ENCODE peak calls at places on chromosomes 6 and 20, in seven cellular contexts. One of them, this sample, is unnamed. For H3K4me1, the result is how much of the 10 kb centered on the place peaks cover.

GRCh38 chr6:46528956-46529750 is 37.9 kb upstream of the RCAN2 start:
- DNase-seq in upper lobe of left lung: no peak
- DNase-seq in stomach: no peak
- DNase-seq in A549: no peak
- DNase-seq in GM12878: no peak
- DNase-seq in sigmoid colon: no peak
- DNase-seq in tibial nerve: no peak
- DNase-seq in this sample: no peak

GRCh38 chr6:148110925-148111324 is 231.7 kb upstream of the SASH1 start:
- DNase-seq in upper lobe of left lung: no peak
- DNase-seq in stomach: no peak
- DNase-seq in A549: no peak
- DNase-seq in GM12878: no peak
- DNase-seq in sigmoid colon: no peak
- DNase-seq in tibial nerve: no peak
- DNase-seq in this sample: no peak

GRCh38 chr6:1792989-1793388 is 183.3 kb downstream of the FOXC1 start:
- DNase-seq in upper lobe of left lung: no peak
- DNase-seq in stomach: no peak
- DNase-seq in A549: peak
- DNase-seq in GM12878: no peak
- DNase-seq in sigmoid colon: no peak
- DNase-seq in tibial nerve: no peak
- DNase-seq in this sample: no peak

GRCh38 chr20:23084845-23085355 is 1.2 kb downstream of the CD93 start:
- DNase-seq in upper lobe of left lung: no peak
- DNase-seq in stomach: no peak
- DNase-seq in A549: no peak
- DNase-seq in GM12878: no peak
- DNase-seq in sigmoid colon: no peak
- DNase-seq in tibial nerve: no peak
- DNase-seq in this sample: no peak

GRCh38 chr20:11229772-11230171 is 556.0 kb upstream of the JAG1 start:
- DNase-seq in upper lobe of left lung: peak
- DNase-seq in stomach: peak
- DNase-seq in A549: peak
- DNase-seq in GM12878: no peak
- DNase-seq in sigmoid colon: no peak
- DNase-seq in tibial nerve: peak
- DNase-seq in this sample: peak

GRCh38 chr6:84618046-84618752 is 146.2 kb downstream of the TBX18 start:
- DNase-seq in upper lobe of left lung: no peak
- DNase-seq in stomach: no peak
- DNase-seq in A549: no peak
- DNase-seq in GM12878: no peak
- DNase-seq in sigmoid colon: no peak
- DNase-seq in tibial nerve: no peak
- DNase-seq in this sample: no peak

GRCh38 chr6:102841055-102841454 is 1447.5 kb downstream of the GRIK2 start:
- DNase-seq in upper lobe of left lung: no peak
- DNase-seq in stomach: no peak
- DNase-seq in A549: no peak
- DNase-seq in GM12878: no peak
- DNase-seq in sigmoid colon: no peak
- DNase-seq in tibial nerve: no peak
- DNase-seq in this sample: no peak

GRCh38 chr6:109791301-109791700 is 100.2 kb downstream of the FIG4 start:
- DNase-seq in upper lobe of left lung: no peak
- DNase-seq in stomach: no peak
- DNase-seq in A549: no peak
- DNase-seq in GM12878: no peak
- DNase-seq in sigmoid colon: no peak
- DNase-seq in tibial nerve: no peak
- DNase-seq in this sample: no peak

GRCh38 chr6:19337103-19337502 is 500.1 kb upstream of the ID4 start:
- DNase-seq in upper lobe of left lung: no peak
- DNase-seq in stomach: no peak
- DNase-seq in A549: no peak
- DNase-seq in GM12878: no peak
- DNase-seq in sigmoid colon: no peak
- DNase-seq in tibial nerve: no peak
- DNase-seq in this sample: no peak

GRCh38 chr6:138287144-138287955 is 69.1 kb upstream of the PBOV1 start:
- DNase-seq in upper lobe of left lung: peak
- DNase-seq in stomach: peak
- DNase-seq in A549: peak
- DNase-seq in GM12878: no peak
- DNase-seq in sigmoid colon: no peak
- DNase-seq in tibial nerve: no peak
- DNase-seq in this sample: no peak

GRCh38 chr6:15509335-15509933 is 153.4 kb downstream of the DTNBP1 start:
- DNase-seq in upper lobe of left lung: no peak
- DNase-seq in stomach: no peak
- DNase-seq in A549: no peak
- DNase-seq in GM12878: no peak
- DNase-seq in sigmoid colon: no peak
- DNase-seq in tibial nerve: no peak
- DNase-seq in this sample: peak

GRCh38 chr6:132598473-132598872 is 8.9 kb upstream of the TAAR5 start:
- DNase-seq in upper lobe of left lung: no peak
- DNase-seq in stomach: no peak
- DNase-seq in A549: peak
- DNase-seq in GM12878: no peak
- DNase-seq in sigmoid colon: no peak
- DNase-seq in tibial nerve: no peak
- DNase-seq in this sample: no peak

GRCh38 chr20:25051386-25052155 is 6.4 kb downstream of the ACSS1 start:
- DNase-seq in upper lobe of left lung: peak
- DNase-seq in stomach: peak
- DNase-seq in A549: no peak
- DNase-seq in GM12878: no peak
- DNase-seq in sigmoid colon: peak
- DNase-seq in tibial nerve: no peak
- DNase-seq in this sample: no peak

GRCh38 chr6:22906091-22906549 is 336.8 kb downstream of the HDGFL1 start:
- DNase-seq in upper lobe of left lung: no peak
- DNase-seq in stomach: no peak
- DNase-seq in A549: peak
- DNase-seq in GM12878: no peak
- DNase-seq in sigmoid colon: no peak
- DNase-seq in tibial nerve: no peak
- DNase-seq in this sample: no peak

GRCh38 chr6:131213501-131213990 is 78.3 kb downstream of the AKAP7 start:
- DNase-seq in upper lobe of left lung: no peak
- DNase-seq in stomach: no peak
- DNase-seq in A549: no peak
- DNase-seq in GM12878: no peak
- DNase-seq in sigmoid colon: no peak
- DNase-seq in tibial nerve: no peak
- DNase-seq in this sample: no peak

GRCh38 chr6:113405326-113406050 is 451.7 kb upstream of the MARCKS start:
- DNase-seq in upper lobe of left lung: no peak
- DNase-seq in stomach: no peak
- DNase-seq in A549: no peak
- DNase-seq in GM12878: no peak
- DNase-seq in sigmoid colon: no peak
- DNase-seq in tibial nerve: no peak
- DNase-seq in this sample: no peak

GRCh38 chr6:115894426-115894992 is 166.2 kb downstream of the FRK start:
- DNase-seq in upper lobe of left lung: no peak
- DNase-seq in stomach: no peak
- DNase-seq in A549: no peak
- DNase-seq in GM12878: no peak
- DNase-seq in sigmoid colon: no peak
- DNase-seq in tibial nerve: no peak
- DNase-seq in this sample: no peak

GRCh38 chr6:26254666-26255176 is 110.3 kb upstream of the BTN3A2 start:
- DNase-seq in upper lobe of left lung: no peak
- DNase-seq in stomach: no peak
- DNase-seq in A549: no peak
- DNase-seq in GM12878: no peak
- DNase-seq in sigmoid colon: no peak
- DNase-seq in tibial nerve: no peak
- DNase-seq in this sample: no peak

GRCh38 chr6:81895511-81896185 is 143.2 kb upstream of the TENT5A start:
- DNase-seq in upper lobe of left lung: no peak
- DNase-seq in stomach: no peak
- DNase-seq in A549: no peak
- DNase-seq in GM12878: no peak
- DNase-seq in sigmoid colon: no peak
- DNase-seq in tibial nerve: no peak
- DNase-seq in this sample: no peak

GRCh38 chr6:156848533-156848932 is 71.4 kb downstream of the ARID1B start:
- DNase-seq in upper lobe of left lung: no peak
- DNase-seq in stomach: no peak
- DNase-seq in A549: no peak
- DNase-seq in GM12878: no peak
- DNase-seq in sigmoid colon: no peak
- DNase-seq in tibial nerve: no peak
- DNase-seq in this sample: peak

GRCh38 chr20:62885808-62886708 is 24.4 kb upstream of the TCFL5 start:
- DNase-seq in upper lobe of left lung: no peak
- DNase-seq in stomach: no peak
- DNase-seq in A549: no peak
- DNase-seq in GM12878: no peak
- DNase-seq in sigmoid colon: no peak
- DNase-seq in tibial nerve: no peak
- DNase-seq in this sample: no peak

GRCh38 chr20:46757754-46758678 is 48.6 kb downstream of the SLC2A10 start:
- DNase-seq in upper lobe of left lung: peak
- DNase-seq in stomach: peak
- DNase-seq in A549: peak
- DNase-seq in GM12878: peak
- DNase-seq in sigmoid colon: no peak
- DNase-seq in tibial nerve: peak
- DNase-seq in this sample: peak

GRCh38 chr6:137962725-137963124 is 95.7 kb downstream of the TNFAIP3 start:
- DNase-seq in upper lobe of left lung: no peak
- DNase-seq in stomach: no peak
- DNase-seq in A549: no peak
- DNase-seq in GM12878: no peak
- DNase-seq in sigmoid colon: no peak
- DNase-seq in tibial nerve: no peak
- DNase-seq in this sample: no peak

GRCh38 chr6:4420160-4420865 is 284.9 kb upstream of the ECI2 start:
- DNase-seq in upper lobe of left lung: no peak
- DNase-seq in stomach: no peak
- DNase-seq in A549: no peak
- DNase-seq in GM12878: no peak
- DNase-seq in sigmoid colon: no peak
- DNase-seq in tibial nerve: no peak
- DNase-seq in this sample: no peak
- TF ChIP-seq EP300 in upper lobe of left lung: no peak
- TF ChIP-seq EP300 in stomach: no peak
- TF ChIP-seq EP300 in A549: no peak
- TF ChIP-seq EP300 in GM12878: no peak
- TF ChIP-seq EP300 in sigmoid colon: no peak
- TF ChIP-seq EP300 in tibial nerve: no peak
- TF ChIP-seq EP300 in this sample: no peak

DNA sequence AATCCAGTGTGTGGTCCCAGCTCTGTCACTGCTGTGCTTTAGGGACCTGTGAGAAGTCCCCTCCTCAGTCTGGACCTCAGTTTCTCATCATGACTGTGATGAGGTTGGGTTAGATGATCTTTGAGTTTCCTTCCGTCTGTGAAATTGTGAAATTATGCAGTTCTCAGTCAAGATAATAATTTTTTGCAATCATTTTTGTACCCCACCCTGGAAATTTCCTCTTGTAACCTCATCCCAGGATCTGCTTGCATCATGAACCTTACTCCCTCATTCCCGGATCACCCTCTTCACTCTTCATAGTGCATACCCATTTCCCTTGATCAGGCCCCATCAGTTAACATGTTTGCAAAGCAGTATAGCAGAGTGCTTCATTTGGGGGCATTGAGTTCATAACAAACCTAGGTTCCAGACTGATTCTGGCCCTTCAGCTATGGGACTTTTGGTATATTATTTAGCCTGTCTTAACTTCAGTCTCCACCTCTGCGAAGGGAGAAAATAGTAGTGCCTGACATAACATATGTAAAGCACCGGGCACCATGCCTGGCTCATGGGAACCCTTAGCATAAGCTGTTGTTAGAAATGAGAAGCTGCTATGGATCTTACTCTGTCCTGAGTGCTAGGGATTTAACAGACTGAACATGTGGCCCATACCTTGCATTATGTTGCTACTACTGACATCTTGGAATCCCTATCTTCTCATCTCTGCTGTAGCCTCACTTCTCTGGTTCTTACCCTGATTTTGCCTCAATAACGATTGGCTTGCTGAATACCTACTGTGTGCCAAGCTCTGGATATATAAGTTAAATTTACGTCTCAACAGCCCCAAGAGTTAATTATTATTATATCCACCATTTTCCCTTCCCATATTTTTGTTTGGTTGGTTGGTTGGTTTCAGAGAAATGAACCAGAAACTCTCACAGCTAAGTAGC is 1.4 kb downstream of the ZNF76 start:
- DNase-seq in upper lobe of left lung: no peak
- DNase-seq in stomach: no peak
- DNase-seq in A549: no peak
- DNase-seq in GM12878: no peak
- DNase-seq in sigmoid colon: peak
- DNase-seq in tibial nerve: peak
- DNase-seq in this sample: no peak
- H3K4me1 ChIP-seq in upper lobe of left lung: under half
- H3K4me1 ChIP-seq in stomach: under half
- H3K4me1 ChIP-seq in A549: under half
- H3K4me1 ChIP-seq in GM12878: under half
- H3K4me1 ChIP-seq in sigmoid colon: under half
- H3K4me1 ChIP-seq in tibial nerve: under half
- H3K4me1 ChIP-seq in this sample: under half

GRCh38 chr6:108558372-108559096 is 2.2 kb upstream of the FOXO3 start:
- DNase-seq in upper lobe of left lung: peak
- DNase-seq in stomach: peak
- DNase-seq in A549: peak
- DNase-seq in GM12878: peak
- DNase-seq in sigmoid colon: peak
- DNase-seq in tibial nerve: peak
- DNase-seq in this sample: peak
- TF ChIP-seq EP300 in upper lobe of left lung: no peak
- TF ChIP-seq EP300 in stomach: no peak
- TF ChIP-seq EP300 in A549: no peak
- TF ChIP-seq EP300 in GM12878: peak
- TF ChIP-seq EP300 in sigmoid colon: no peak
- TF ChIP-seq EP300 in tibial nerve: peak
- TF ChIP-seq EP300 in this sample: peak

DNA sequence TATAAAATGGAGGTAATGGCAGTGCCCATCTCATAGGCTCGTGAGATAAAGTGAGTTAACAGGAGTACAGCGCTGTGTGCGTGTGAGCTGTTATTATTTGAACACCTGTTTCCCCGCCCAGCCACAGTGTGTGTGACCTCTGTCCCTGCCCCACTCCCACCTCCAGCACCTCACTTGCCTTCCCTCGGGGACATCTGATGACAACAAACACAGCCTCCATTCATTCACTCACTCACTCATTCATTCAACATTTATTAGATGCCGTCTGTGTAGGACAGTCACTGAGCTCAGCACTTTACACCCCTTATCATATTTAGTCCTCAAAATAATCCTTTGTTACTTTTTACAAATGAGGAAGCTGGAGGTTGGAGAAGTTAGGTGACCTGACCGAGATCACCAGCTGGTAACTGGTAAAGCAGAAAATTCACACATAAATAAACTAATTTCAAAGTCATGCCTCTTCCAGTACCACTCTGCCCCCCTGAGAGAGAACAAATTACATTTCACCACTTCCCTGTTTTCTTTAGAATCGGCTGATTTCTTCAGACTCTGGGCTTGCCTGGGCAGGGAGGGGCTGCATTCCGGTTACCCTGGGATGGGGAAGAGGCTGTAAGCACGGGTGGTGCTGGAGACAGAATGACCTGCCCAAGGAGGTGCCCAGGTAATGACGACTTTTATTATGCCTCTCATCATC is 58.6 kb downstream of the CPNE5 start:
- DNase-seq in upper lobe of left lung: peak
- DNase-seq in stomach: no peak
- DNase-seq in A549: no peak
- DNase-seq in GM12878: no peak
- DNase-seq in sigmoid colon: no peak
- DNase-seq in tibial nerve: no peak
- DNase-seq in this sample: no peak
- H3K4me1 ChIP-seq in upper lobe of left lung: under half
- H3K4me1 ChIP-seq in stomach: under half
- H3K4me1 ChIP-seq in A549: under half
- H3K4me1 ChIP-seq in GM12878: under half
- H3K4me1 ChIP-seq in sigmoid colon: under half
- H3K4me1 ChIP-seq in tibial nerve: under half
- H3K4me1 ChIP-seq in this sample: under half

This sample was measured in ovary.